ENCODE peak calls at places on chromosomes 4 and X, in eight cellular contexts. S is fibroblast of mammary gland, H is NT2/D1, F is aorta, M is endothelial cell of umbilical vein, P is iPS DF 6.9, L is IMR-90, D is cardiac fibroblast. N is an unnamed sample.

GRCh38 chrX:63561425-63561824 is 210.3 kb upstream of the SPIN4 start:
- DNase-seq in F (no peak), H (no peak), M (peak; percentile 15), D (peak; percentile 5), L (no peak), P (no peak), S (no peak), N (no peak)

GRCh38 chr4:11469900-11470708 is 41.4 kb upstream of the HS3ST1 start:
- DNase-seq in H (no peak), F (no peak), D (no peak), S (no peak), L (no peak), M (peak; percentile 12), P (no peak), N (no peak)

GRCh38 chr4:17665346-17665745 is 50.9 kb downstream of the MED28 start:
- DNase-seq in M (no peak), D (no peak), L (no peak), P (no peak), F (no peak), H (no peak), S (no peak), N (no peak)

GRCh38 chr4:176270669-176271068 is 1.6 kb upstream of the ASB5 start:
- DNase-seq in L (peak; percentile 100), P (no peak), M (peak; percentile 43), F (no peak), D (peak; percentile 99), S (peak; percentile 99), H (no peak), N (peak; percentile 92)

GRCh38 chrX:23493941-23494374 is 159.3 kb downstream of the PTCHD1 start:
- DNase-seq in D (peak; percentile 52), L (no peak), P (no peak), H (no peak), S (peak; percentile 1), F (no peak), M (peak; percentile 1), N (peak; percentile 11)

GRCh38 chrX:136906921-136907510 is 26.5 kb upstream of the RBMX start:
- DNase-seq in H (no peak), P (no peak), F (no peak), L (no peak), S (no peak), D (no peak), M (no peak), N (no peak)

GRCh38 chr4:2797545-2798305 is 4.8 kb downstream of the SH3BP2 start:
- DNase-seq in L (no peak), S (no peak), D (no peak), P (no peak), M (no peak), F (peak; percentile 72), H (no peak), N (no peak)

GRCh38 chr4:2829933-2830451 is 13.7 kb upstream of the ADD1 start:
- DNase-seq in F (peak; percentile 69), P (no peak), M (no peak), D (no peak), L (no peak), S (no peak), H (no peak), N (no peak)

GRCh38 chr4:8699479-8700145 is 107.0 kb downstream of the CPZ start:
- DNase-seq in D (no peak), F (no peak), S (no peak), H (no peak), L (no peak), P (no peak), M (no peak), N (no peak)

GRCh38 chr4:39469429-39470077 is 10.7 kb downstream of the LIAS start:
- DNase-seq in F (no peak), H (no peak), M (peak; percentile 92), S (peak; percentile 86), L (peak; percentile 87), D (peak; percentile 88), P (no peak), N (peak; percentile 91)

GRCh38 chr4:94507708-94508107 is 56.0 kb downstream of the PDLIM5 start:
- DNase-seq in P (no peak), S (peak; percentile 98), M (peak; percentile 60), D (peak; percentile 95), L (peak; percentile 93), H (no peak), F (no peak), N (peak; percentile 96)

GRCh38 chr4:4618846-4619245 is 77.0 kb upstream of the STX18 start:
- DNase-seq in F (no peak), P (no peak), H (no peak), D (no peak), S (no peak), L (no peak), M (no peak), N (peak; percentile 42)

GRCh38 chrX:103629295-103630170 is 758 bp downstream of the TCEAL1 start:
- DNase-seq in M (peak; percentile 78), F (peak; percentile 86), L (peak; percentile 67), D (peak; percentile 60), S (peak; percentile 73), P (no peak), H (peak; percentile 74), N (peak; percentile 64)

GRCh38 chr4:77240469-77241066 is 83.6 kb downstream of the CCNG2 start:
- DNase-seq in M (peak; percentile 56), F (peak; percentile 84), S (peak; percentile 54), D (peak; percentile 68), H (peak; percentile 58), L (peak; percentile 49), P (peak; percentile 72), N (peak; percentile 60)

GRCh38 chr4:80382090-80382832 is 46.7 kb downstream of the CFAP299 start:
- DNase-seq in P (no peak), M (no peak), D (no peak), S (no peak), F (no peak), H (no peak), L (no peak), N (no peak)

GRCh38 chrX:72078411-72078810 is 53.3 kb downstream of the RTL5 start:
- DNase-seq in H (no peak), L (no peak), M (peak; percentile 70), P (no peak), F (no peak), D (no peak), S (no peak), N (no peak)
- H3K4me3 ChIP-seq in H (no peak overlapping the region), L (no peak overlapping the region), M (no peak overlapping the region), P (no peak overlapping the region), F (no peak overlapping the region), D (no peak overlapping the region), S (no peak overlapping the region), N (no peak overlapping the region)

DNA sequence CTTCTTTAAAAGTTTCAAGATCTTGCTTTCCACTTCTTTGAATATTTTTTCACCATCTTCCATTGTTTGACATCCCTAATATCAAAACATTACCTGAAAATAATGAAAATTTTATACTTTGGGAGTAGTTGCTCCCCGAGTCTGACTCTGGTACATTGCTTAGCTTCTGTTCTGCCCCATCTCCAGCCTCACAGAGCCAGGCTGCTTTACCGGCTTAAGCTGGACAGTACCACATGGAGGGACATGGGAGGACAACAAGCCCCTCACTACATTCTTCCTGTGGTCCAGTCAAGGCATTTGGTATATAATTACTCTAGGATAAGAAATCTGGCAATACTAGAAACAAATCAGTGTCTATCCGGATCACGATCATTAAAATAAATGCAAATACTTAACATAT is 60.2 kb downstream of the UGT8 start:
- DNase-seq in L (no peak), F (no peak), M (no peak), S (no peak), H (no peak), D (no peak), P (no peak), N (no peak)
- H3K4me3 ChIP-seq in L (no peak overlapping the region), F (no peak overlapping the region), M (no peak overlapping the region), S (no peak overlapping the region), H (no peak overlapping the region), D (no peak overlapping the region), P (no peak overlapping the region), N (no peak overlapping the region)

GRCh38 chrX:115318139-115318538 is 28.6 kb downstream of the LUZP4 start:
- DNase-seq in L (no peak), S (no peak), F (no peak), H (no peak), M (no peak), P (no peak), D (no peak), N (no peak)
- H3K4me3 ChIP-seq in L (no peak overlapping the region), S (no peak overlapping the region), F (no peak overlapping the region), H (no peak overlapping the region), M (no peak overlapping the region), P (no peak overlapping the region), D (no peak overlapping the region), N (no peak overlapping the region)

GRCh38 chr4:89368855-89369254 is 61.3 kb upstream of the GPRIN3 start:
- DNase-seq in L (no peak), D (no peak), M (no peak), H (no peak), P (no peak), F (no peak), S (no peak), N (no peak)

GRCh38 chr4:89373396-89373795 is 65.8 kb upstream of the GPRIN3 start:
- DNase-seq in L (no peak), H (no peak), P (no peak), M (no peak), S (no peak), D (no peak), F (no peak), N (no peak)

DNA sequence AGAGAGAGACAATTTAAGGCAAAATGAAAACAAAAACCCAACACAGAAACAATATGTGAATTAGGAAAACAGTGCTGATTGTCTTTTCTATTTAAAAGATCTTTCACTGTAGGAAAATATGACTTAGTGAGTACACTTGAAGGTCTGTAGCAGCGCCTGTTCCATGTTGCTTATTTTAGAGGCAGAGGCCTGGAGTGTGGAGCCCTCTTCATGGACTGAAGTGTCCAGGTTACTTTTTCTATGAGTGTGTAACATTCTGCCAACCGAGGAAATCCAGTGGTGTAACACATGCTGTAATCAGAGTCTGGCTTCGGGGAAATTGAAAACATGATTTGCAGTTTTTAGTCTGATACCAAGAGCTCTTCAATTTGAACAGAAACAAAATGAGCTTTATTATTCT is 64.0 kb upstream of the GPRIN3 start:
- DNase-seq in H (no peak), M (no peak), F (no peak), P (no peak), S (no peak), L (no peak), D (no peak), N (no peak)
- H3K4me3 ChIP-seq in H (no peak overlapping the region), M (no peak overlapping the region), F (no peak overlapping the region), P (no peak overlapping the region), S (no peak overlapping the region), L (no peak overlapping the region), D (no peak overlapping the region), N (no peak overlapping the region)

GRCh38 chr4:142556613-142557012 is 289.5 kb downstream of the INPP4B start:
- DNase-seq in F (no peak), D (no peak), L (no peak), H (no peak), M (no peak), S (no peak), P (no peak), N (no peak)
- H3K4me3 ChIP-seq in F (no peak overlapping the region), D (no peak overlapping the region), L (no peak overlapping the region), H (no peak overlapping the region), M (no peak overlapping the region), S (no peak overlapping the region), P (no peak overlapping the region), N (no peak overlapping the region)

DNA sequence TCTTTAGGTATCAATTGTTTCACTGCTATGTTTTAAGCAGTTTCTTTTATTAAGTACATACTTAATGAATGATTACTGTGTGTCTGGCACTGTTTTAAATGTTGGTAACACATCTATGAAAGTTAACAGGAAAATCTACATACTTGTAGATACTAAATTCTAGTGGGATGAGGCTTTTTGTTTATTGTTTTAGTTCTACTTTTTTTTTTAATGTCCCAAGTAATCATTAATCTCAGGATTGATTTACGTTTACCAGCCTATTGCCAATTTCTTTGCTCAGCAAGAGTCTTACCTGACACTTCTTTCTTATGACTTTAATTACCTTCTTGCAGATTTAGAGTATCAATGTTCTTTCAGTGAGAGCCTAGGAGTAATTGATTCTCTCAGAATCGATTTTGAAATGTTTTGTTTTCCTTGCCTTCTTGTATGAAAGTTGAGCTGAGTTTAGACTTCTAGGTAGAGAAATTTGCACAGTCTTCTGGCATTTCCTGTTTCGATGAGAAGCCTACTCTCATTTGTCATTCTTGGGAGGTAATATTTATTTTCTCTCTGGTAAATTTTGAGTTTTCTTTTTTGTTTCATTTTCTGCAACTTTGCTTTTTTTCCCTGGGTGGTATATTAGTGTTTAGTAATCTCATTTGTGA is 235.2 kb upstream of the ANKRD50 start:
- DNase-seq in P (no peak), S (no peak), M (peak; percentile 62), D (peak; percentile 69), L (no peak), F (no peak), H (no peak), N (peak; percentile 49)
- H3K4me3 ChIP-seq in P (no peak overlapping the region), S (no peak overlapping the region), M (peak overlapping the region; percentile 50), D (no peak overlapping the region), L (no peak overlapping the region), F (no peak overlapping the region), H (no peak overlapping the region), N (no peak overlapping the region)

N was measured in fibroblast of pulmonary artery.